ENCODE peak calls at places on chromosomes 16 and 17, in six cellular contexts. Y is astrocyte of the spinal cord, L is AG10803, X is WTC11, K is heart left ventricle, M is NB4. T is an unnamed sample.

GRCh38 chr16:30658731-30659506 is 688 bp downstream of the FBRS start:
- DNase-seq in Y (peak), L (peak), X (peak), K (peak), M (peak), T (peak)

GRCh38 chr16:79847101-79847500 is 246.6 kb upstream of the MAF start:
- DNase-seq in Y (no peak), L (no peak), X (no peak), K (no peak), M (no peak), T (no peak)

GRCh38 chr16:8667492-8667891 is 6.9 kb upstream of the ABAT start:
- DNase-seq in Y (no peak), L (no peak), X (no peak), K (no peak), M (no peak), T (no peak)

GRCh38 chr17:57940217-57940616 is 15.0 kb downstream of the CUEDC1 start:
- DNase-seq in Y (no peak), L (no peak), X (no peak), K (no peak), M (no peak), T (no peak)

GRCh38 chr16:82824408-82824807 is 197.6 kb downstream of the CDH13 start:
- DNase-seq in Y (peak), L (no peak), X (no peak), K (no peak), M (no peak), T (no peak)

GRCh38 chr17:64218066-64218465 is 45.0 kb downstream of the TEX2 start:
- DNase-seq in Y (no peak), L (no peak), X (no peak), K (no peak), M (peak), T (no peak)

GRCh38 chr17:81256616-81257015 is 17.5 kb downstream of the NDUFAF8 start:
- DNase-seq in Y (no peak), L (peak), X (no peak), K (no peak), M (no peak), T (peak)

GRCh38 chr17:19354123-19354522 is 8.4 kb downstream of the B9D1 start:
- DNase-seq in Y (peak), L (peak), X (no peak), K (no peak), M (no peak), T (peak)

GRCh38 chr16:88817785-88818609 is 6.3 kb upstream of the APRT start:
- DNase-seq in Y (no peak), L (no peak), X (no peak), K (no peak), M (no peak), T (no peak)

GRCh38 chr16:6528217-6528616 is 804.4 kb upstream of the RBFOX1 start:
- DNase-seq in Y (no peak), L (no peak), X (no peak), K (no peak), M (no peak), T (no peak)

GRCh38 chr16:58464916-58465731 is 34.8 kb upstream of the NDRG4 start:
- DNase-seq in Y (no peak), L (no peak), X (peak), K (no peak), M (no peak), T (no peak)

GRCh38 chr17:29039764-29040598 is 3.0 kb upstream of the PIPOX start:
- DNase-seq in Y (peak), L (peak), X (no peak), K (no peak), M (no peak), T (peak)

GRCh38 chr16:81493755-81494433 is 49.3 kb downstream of the CMIP start:
- DNase-seq in Y (peak), L (peak), X (no peak), K (no peak), M (peak), T (no peak)

GRCh38 chr16:60166111-60166510 is 1432.0 kb upstream of the GOT2 start:
- DNase-seq in Y (no peak), L (no peak), X (no peak), K (no peak), M (no peak), T (no peak)

GRCh38 chr16:2829501-2830354 is at the start of gene ZG16B:
- DNase-seq in Y (no peak), L (no peak), X (no peak), K (peak), M (no peak), T (no peak)

GRCh38 chr16:51267676-51268075 is 116.6 kb upstream of the SALL1 start:
- DNase-seq in Y (no peak), L (no peak), X (no peak), K (no peak), M (no peak), T (no peak)

GRCh38 chr16:56576585-56577299 is 11.9 kb downstream of the MT4 start:
- DNase-seq in Y (peak), L (peak), X (peak), K (peak), M (peak), T (no peak)

GRCh38 chr17:50099003-50099402 is 3.9 kb downstream of the PDK2 start:
- DNase-seq in Y (no peak), L (no peak), X (no peak), K (peak), M (no peak), T (no peak)

GRCh38 chr17:28865946-28866752 is 11.3 kb downstream of the ERAL1 start:
- DNase-seq in Y (peak), L (no peak), X (no peak), K (peak), M (peak), T (no peak)

GRCh38 chr17:66727634-66728570 is 107.0 kb upstream of the CACNG5 start:
- DNase-seq in Y (peak), L (peak), X (peak), K (no peak), M (peak), T (no peak)

GRCh38 chr17:71392715-71393567 is 727.9 kb upstream of the SOX9 start:
- DNase-seq in Y (peak), L (peak), X (no peak), K (no peak), M (no peak), T (no peak)

GRCh38 chr17:69523252-69523861 is 108.9 kb downstream of the MAP2K6 start:
- DNase-seq in Y (peak), L (peak), X (no peak), K (no peak), M (peak), T (no peak)

GRCh38 chr16:84582958-84583516 is 34.8 kb downstream of the COTL1 start:
- DNase-seq in Y (peak), L (peak), X (no peak), K (no peak), M (no peak), T (peak)

GRCh38 chr17:28807925-28808641 is 34.5 kb downstream of the FAM222B start:
- DNase-seq in Y (peak), L (peak), X (no peak), K (no peak), M (peak), T (no peak)

GRCh38 chr16:87850009-87851006 is 19.0 kb downstream of the SLC7A5 start:
- DNase-seq in Y (peak), L (peak), X (peak), K (peak), M (peak), T (no peak)

GRCh38 chr16:30054959-30055553 is 10.5 kb upstream of the ALDOA start:
- DNase-seq in Y (no peak), L (no peak), X (peak), K (no peak), M (peak), T (no peak)

GRCh38 chr17:339193-340061 is 13.2 kb downstream of the RPH3AL start:
- DNase-seq in Y (no peak), L (no peak), X (no peak), K (no peak), M (no peak), T (no peak)

GRCh38 chr17:6775871-6776405 is at the start of gene FBXO39:
- DNase-seq in Y (no peak), L (no peak), X (peak), K (no peak), M (no peak), T (no peak)

GRCh38 chr17:32253117-32253611 is 12.5 kb upstream of the RHBDL3 start:
- DNase-seq in Y (peak), L (peak), X (peak), K (peak), M (peak), T (peak)

GRCh38 chr16:68752602-68753001 is 15.5 kb downstream of the CDH1 start:
- DNase-seq in Y (no peak), L (no peak), X (no peak), K (no peak), M (no peak), T (no peak)

GRCh38 chr17:62017496-62017895 is 47.6 kb downstream of the MED13 start:
- DNase-seq in Y (peak), L (peak), X (no peak), K (no peak), M (no peak), T (no peak)

GRCh38 chr16:23296994-23297393 is 5.1 kb upstream of the SCNN1B start:
- DNase-seq in Y (no peak), L (no peak), X (peak), K (no peak), M (peak), T (no peak)

GRCh38 chr17:39813631-39814030 is 50.5 kb downstream of the IKZF3 start:
- DNase-seq in Y (no peak), L (no peak), X (no peak), K (no peak), M (peak), T (no peak)

GRCh38 chr17:78315355-78316114 is 44.3 kb downstream of the SOCS3 start:
- DNase-seq in Y (peak), L (peak), X (no peak), K (peak), M (peak), T (peak)

GRCh38 chr16:371729-372521 is 1.6 kb upstream of the MRPL28 start:
- DNase-seq in Y (no peak), L (no peak), X (no peak), K (peak), M (no peak), T (no peak)

GRCh38 chr16:2719328-2720062 is 529 bp downstream of the PRSS27 start:
- DNase-seq in Y (no peak), L (no peak), X (no peak), K (no peak), M (no peak), T (no peak)

GRCh38 chr17:45248132-45248936 is 13.6 kb downstream of the SPATA32 start:
- DNase-seq in Y (no peak), L (no peak), X (peak), K (no peak), M (peak), T (no peak)

GRCh38 chr17:81641825-81642489 is 5.0 kb downstream of the TSPAN10 start:
- DNase-seq in Y (peak), L (peak), X (no peak), K (no peak), M (no peak), T (no peak)

DNA sequence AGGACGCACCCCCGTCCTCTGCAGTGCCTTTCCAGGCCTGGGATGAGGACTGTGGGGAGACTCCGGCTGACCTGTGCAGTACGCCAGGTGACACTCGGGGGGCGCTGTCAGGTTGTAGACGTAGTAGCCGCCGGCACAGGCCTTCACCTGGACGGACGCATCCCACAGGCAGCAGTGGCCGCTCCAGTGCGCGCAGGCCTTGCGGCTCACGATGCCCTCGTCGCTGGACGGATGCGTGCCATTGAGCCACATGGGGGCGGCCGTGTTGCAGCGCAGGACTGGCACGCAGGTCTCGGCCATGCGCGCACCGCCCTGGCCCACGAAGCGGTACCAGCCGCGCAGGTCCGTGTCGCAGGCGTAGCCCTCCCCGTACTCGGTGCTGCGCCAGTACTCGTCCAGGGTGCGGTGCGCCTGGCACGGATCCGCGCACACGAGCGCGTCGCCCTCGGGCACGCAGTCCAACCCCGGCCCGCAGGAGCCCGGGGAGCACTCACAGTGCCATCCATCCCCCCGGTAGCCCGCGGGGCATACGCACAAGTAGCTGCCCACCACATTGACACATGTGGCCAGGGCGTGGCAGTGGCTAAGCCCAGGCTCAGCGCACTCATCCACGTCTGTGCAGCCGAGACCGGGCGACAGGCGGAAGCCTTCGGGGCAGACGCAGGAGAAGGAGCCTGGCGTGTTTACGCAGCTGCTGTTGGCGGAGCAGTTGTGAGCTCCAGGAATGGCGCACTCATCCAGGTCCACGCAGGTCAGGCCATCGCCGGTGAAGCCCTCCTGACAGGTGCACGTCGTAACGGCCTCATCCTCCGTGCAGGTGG is 3.9 kb downstream of the UMOD start:
- DNase-seq in Y (no peak), L (no peak), X (peak), K (no peak), M (no peak), T (no peak)
- TF ChIP-seq CTCF in Y (no peak), L (no peak), X (peak), K (no peak), M (no peak), T (peak)

GRCh38 chr16:28191364-28191985 is 20.3 kb downstream of the XPO6 start:
- DNase-seq in Y (no peak), L (no peak), X (no peak), K (no peak), M (no peak), T (no peak)

GRCh38 chr16:28195859-28196258 is 15.9 kb downstream of the XPO6 start:
- DNase-seq in Y (no peak), L (no peak), X (no peak), K (no peak), M (no peak), T (no peak)

GRCh38 chr16:28193530-28194423 is 18.0 kb downstream of the XPO6 start:
- DNase-seq in Y (peak), L (peak), X (no peak), K (no peak), M (peak), T (peak)

GRCh38 chr16:28196331-28196987 is 15.3 kb downstream of the XPO6 start:
- DNase-seq in Y (no peak), L (peak), X (no peak), K (no peak), M (no peak), T (no peak)

GRCh38 chr16:28192811-28193529 is 18.8 kb downstream of the XPO6 start:
- DNase-seq in Y (no peak), L (no peak), X (no peak), K (no peak), M (peak), T (no peak)
- TF ChIP-seq CTCF in Y (no peak), L (no peak), X (no peak), K (no peak), M (peak), T (no peak)

GRCh38 chr17:41347872-41348760 is 2.5 kb downstream of the KRT33A start:
- DNase-seq in Y (no peak), L (no peak), X (no peak), K (no peak), M (no peak), T (no peak)

GRCh38 chr17:41351177-41351576 is 549 bp upstream of the KRT33A start:
- DNase-seq in Y (no peak), L (no peak), X (no peak), K (no peak), M (no peak), T (no peak)

GRCh38 chr17:41343031-41343430 is 7.6 kb downstream of the KRT33A start:
- DNase-seq in Y (no peak), L (no peak), X (no peak), K (no peak), M (no peak), T (no peak)

GRCh38 chr17:41340934-41341861 is 9.4 kb downstream of the KRT33A start:
- DNase-seq in Y (no peak), L (no peak), X (no peak), K (no peak), M (no peak), T (no peak)

DNA sequence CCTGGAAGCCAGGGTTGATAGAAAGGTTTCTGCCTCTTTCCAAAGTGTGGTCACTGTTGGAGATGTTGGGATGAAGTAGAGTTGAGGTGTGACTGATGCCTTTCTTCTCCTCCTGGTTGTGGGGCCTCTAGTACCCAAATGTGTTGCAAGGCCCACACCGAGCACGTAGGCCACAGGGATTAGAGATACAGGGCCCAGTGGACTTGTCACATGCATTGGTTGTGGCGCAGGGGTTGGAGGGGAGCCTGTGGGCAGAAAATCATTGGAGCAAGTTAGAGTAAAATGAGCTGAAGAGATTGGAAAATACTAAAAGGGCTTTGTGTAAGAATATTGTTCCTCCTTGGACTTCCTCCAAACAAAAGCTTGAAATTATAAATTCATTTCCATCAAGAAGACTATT is 4.6 kb downstream of the KRT33A start:
- DNase-seq in Y (no peak), L (no peak), X (no peak), K (no peak), M (no peak), T (no peak)
- TF ChIP-seq CTCF in Y (no peak), L (no peak), X (no peak), K (no peak), M (no peak), T (no peak)

GRCh38 chr16:69796285-69797118 is 34.4 kb downstream of the WWP2 start:
- DNase-seq in Y (peak), L (peak), X (no peak), K (no peak), M (peak), T (peak)

GRCh38 chr16:69804283-69804682 is 42.2 kb downstream of the WWP2 start:
- DNase-seq in Y (no peak), L (peak), X (no peak), K (no peak), M (no peak), T (no peak)

GRCh38 chr16:69799601-69800000 is 37.5 kb downstream of the WWP2 start:
- DNase-seq in Y (no peak), L (no peak), X (no peak), K (no peak), M (no peak), T (no peak)

GRCh38 chr16:69793521-69793920 is 31.4 kb downstream of the WWP2 start:
- DNase-seq in Y (no peak), L (no peak), X (no peak), K (no peak), M (no peak), T (no peak)

DNA sequence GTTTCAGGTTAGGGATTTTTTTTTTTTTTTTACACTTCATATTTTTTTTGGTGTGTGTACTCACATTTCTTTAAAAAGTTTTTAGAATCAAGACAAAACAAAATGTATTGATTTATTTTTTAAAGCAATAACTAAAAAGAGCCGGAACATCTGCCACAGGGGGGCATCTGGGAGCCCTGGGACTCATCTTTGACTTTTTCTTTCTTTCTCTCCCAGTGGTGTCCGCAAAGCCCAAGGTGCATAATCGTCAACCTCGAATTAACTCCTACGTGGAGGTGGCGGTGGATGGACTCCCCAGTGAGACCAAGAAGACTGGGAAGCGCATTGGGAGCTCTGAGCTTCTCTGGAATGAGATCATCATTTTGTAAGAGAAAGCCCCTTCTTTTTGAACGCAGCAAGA is 36.3 kb downstream of the WWP2 start:
- DNase-seq in Y (peak), L (peak), X (no peak), K (no peak), M (no peak), T (no peak)
- TF ChIP-seq CTCF in Y (peak), L (peak), X (no peak), K (peak), M (peak), T (peak)

GRCh38 chr17:18099516-18099915 is 9.0 kb upstream of the MYO15A start:
- DNase-seq in Y (no peak), L (no peak), X (no peak), K (no peak), M (no peak), T (no peak)

GRCh38 chr17:18094409-18094807 is 6.7 kb downstream of the DRG2 start:
- DNase-seq in Y (no peak), L (no peak), X (no peak), K (no peak), M (no peak), T (no peak)

GRCh38 chr17:18087610-18088491 is at the start of gene DRG2:
- DNase-seq in Y (peak), L (peak), X (peak), K (peak), M (peak), T (peak)

GRCh38 chr17:18089613-18090012 is 1.9 kb downstream of the DRG2 start:
- DNase-seq in Y (no peak), L (no peak), X (no peak), K (no peak), M (no peak), T (no peak)

GRCh38 chr17:18093616-18094408 is 6.1 kb downstream of the DRG2 start:
- DNase-seq in Y (peak), L (peak), X (peak), K (no peak), M (peak), T (peak)
- TF ChIP-seq CTCF in Y (peak), L (peak), X (peak), K (no peak), M (peak), T (peak)

DNA sequence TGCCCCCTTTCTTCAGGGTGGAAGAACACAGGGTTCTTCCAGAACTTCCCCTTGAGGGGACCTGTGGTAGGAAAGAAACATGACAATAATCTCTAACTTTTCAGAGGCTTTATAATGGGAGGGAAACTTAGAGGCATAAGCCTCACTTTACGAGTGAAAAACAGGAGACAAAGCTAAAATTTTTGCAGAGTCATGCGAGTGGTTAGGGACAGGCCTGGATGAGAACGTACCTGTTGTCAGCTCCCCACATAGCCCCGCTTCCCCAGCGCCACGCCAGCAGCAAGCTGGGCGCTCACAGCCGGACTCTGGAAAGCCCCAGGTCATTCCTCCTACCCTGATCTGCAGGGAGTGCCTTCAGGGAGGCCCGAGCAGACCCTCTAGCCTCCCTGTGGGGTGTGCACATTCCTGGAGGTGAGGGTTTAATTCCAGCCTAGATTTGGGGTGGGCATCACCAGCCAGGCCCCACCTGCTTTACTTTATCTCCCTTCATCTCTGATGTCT is 53.6 kb downstream of the LDHD start:
- DNase-seq in Y (no peak), L (no peak), X (no peak), K (no peak), M (peak), T (no peak)
- TF ChIP-seq CTCF in Y (no peak), L (no peak), X (no peak), K (no peak), M (peak), T (peak)

T was measured in epithelial cell of proximal tubule.